ENCODE peak calls at places on chromosomes 4 and X, in nine cellular contexts. B is T follicular helper cell; J is posterior vena cava; G is effector memory CD8-positive, alpha-beta T cell; N is stimulated activated naive CD8-positive, alpha-beta T cell treated with anti-CD3 and anti-CD28 coated beads, Interleukin-15, Interleukin-2, amounts not matched to agents 100 U/mL and 50 U/mL, for 24 hours; A is retina; D is T-helper 2 cell; Y is NCI-H345; M is putamen. L is an unnamed sample.

GRCh38 chr4:26420438-26420837 is 69.8 kb downstream of the CCKAR start:
- DNase-seq in B (no peak), J (no peak), M (no peak), D (no peak), Y (no peak), N (no peak), A (no peak), G (no peak), L (no peak)

GRCh38 chr4:1868912-1869311 is 2.3 kb upstream of the NSD2 start:
- DNase-seq in D (no peak), A (no peak), B (no peak), G (no peak), Y (no peak), N (no peak), M (no peak), J (no peak), L (no peak)

GRCh38 chr4:155759372-155760252 is 791 bp downstream of the GUCY1B1 start:
- DNase-seq in J (peak; percentile 84), N (peak; percentile 19), D (no peak), M (peak; percentile 40), G (no peak), B (no peak), A (peak; percentile 84), Y (peak; percentile 37), L (no peak)

GRCh38 chrX:107599371-107599970 is 28.8 kb upstream of the PRPS1 start:
- DNase-seq in M (no peak), N (no peak), D (no peak), J (no peak), G (no peak), B (no peak), Y (no peak), A (no peak), L (no peak)

GRCh38 chr4:18049446-18049845 is 27.9 kb upstream of the LCORL start:
- DNase-seq in J (no peak), B (no peak), Y (no peak), G (no peak), M (no peak), D (no peak), A (no peak), N (no peak), L (no peak)

GRCh38 chr4:21819086-21819485 is 129.5 kb downstream of the KCNIP4 start:
- DNase-seq in G (no peak), Y (no peak), J (no peak), N (no peak), A (no peak), D (no peak), M (no peak), B (no peak), L (no peak)

GRCh38 chr4:81590596-81590995 is 118.9 kb upstream of the RASGEF1B start:
- DNase-seq in J (no peak), N (no peak), A (no peak), D (no peak), M (no peak), G (no peak), Y (no peak), B (no peak), L (no peak)

GRCh38 chr4:26320453-26321325 is at the start of gene RBPJ:
- DNase-seq in B (peak; percentile 84), M (peak; percentile 96), G (peak; percentile 84), J (peak; percentile 97), Y (peak; percentile 95), D (peak; percentile 87), N (peak; percentile 86), A (peak; percentile 96), L (peak; percentile 88)

GRCh38 chr4:186781032-186781917 is 57.6 kb upstream of the FAT1 start:
- DNase-seq in M (no peak), Y (no peak), D (no peak), N (no peak), B (no peak), A (no peak), G (no peak), J (no peak), L (no peak)

GRCh38 chrX:55710701-55711100 is 6.8 kb upstream of the RRAGB start:
- DNase-seq in M (no peak), N (no peak), B (no peak), J (no peak), Y (no peak), D (no peak), G (no peak), A (no peak), L (no peak)

GRCh38 chrX:13093489-13094140 is 49.2 kb upstream of the FAM9C start:
- DNase-seq in D (no peak), N (no peak), J (no peak), M (no peak), B (no peak), A (no peak), Y (no peak), G (no peak), L (no peak)

GRCh38 chr4:680931-681645 is 6.7 kb downstream of the MYL5 start:
- DNase-seq in N (peak; percentile 73), A (peak; percentile 75), M (no peak), D (peak; percentile 57), J (peak; percentile 89), G (peak; percentile 58), B (no peak), Y (peak; percentile 28), L (no peak)

GRCh38 chr4:59814402-59814801 is 1385.7 kb upstream of the ADGRL3 start:
- DNase-seq in B (no peak), M (no peak), N (no peak), A (peak; percentile 20), J (no peak), D (no peak), Y (no peak), G (no peak), L (no peak)

GRCh38 chr4:152697284-152698011 is 17.7 kb upstream of the TMEM154 start:
- DNase-seq in N (no peak), A (no peak), D (no peak), B (no peak), M (no peak), J (no peak), Y (no peak), G (no peak), L (no peak)

L was measured in HS-27A.